ENCODE peak calls at places on chromosomes 3 and 15, in four cellular contexts. T is adrenal gland, J is progenitor cell of endocrine pancreas, Q is neural crest cell. A is an unnamed sample.

GRCh38 chr3:52021869-52022268 is 26.2 kb upstream of the RPL29 start:
- DNase-seq in Q (no peak), J (no peak), T (peak), A (no peak)

GRCh38 chr3:194107126-194107525 is 28.8 kb upstream of the HES1 start:
- DNase-seq in J (no peak), T (no peak), Q (no peak), A (no peak)

GRCh38 chr3:23712095-23712494 is 93.7 kb upstream of the UBE2E1 start:
- DNase-seq in Q (no peak), J (no peak), T (no peak), A (no peak)

GRCh38 chr3:62134061-62134496 is 239.3 kb downstream of the FEZF2 start:
- DNase-seq in Q (no peak), J (no peak), T (peak), A (peak)

GRCh38 chr3:31197941-31198340 is 303.5 kb upstream of the GADL1 start:
- DNase-seq in J (no peak), Q (no peak), T (no peak), A (no peak)

GRCh38 chr3:170307998-170308398 is 49.5 kb upstream of the SKIL start:
- DNase-seq in Q (no peak), J (no peak), T (no peak), A (peak)

GRCh38 chr3:89180334-89180733 is 72.9 kb downstream of the EPHA3 start:
- DNase-seq in J (no peak), T (no peak), Q (no peak), A (peak)

GRCh38 chr3:21392521-21392920 is 358.5 kb downstream of the ZNF385D start:
- DNase-seq in Q (no peak), J (no peak), T (no peak), A (no peak)

GRCh38 chr3:125120370-125121122 is 64.7 kb upstream of the HEG1 start:
- DNase-seq in J (no peak), T (no peak), Q (peak), A (no peak)

GRCh38 chr3:108438542-108438941 is 71.9 kb downstream of the MYH15 start:
- DNase-seq in Q (no peak), T (no peak), J (no peak), A (no peak)

GRCh38 chr3:127431066-127431465 is 143.2 kb upstream of the PRR20G start:
- DNase-seq in T (no peak), Q (no peak), J (no peak), A (no peak)

GRCh38 chr15:69000091-69000490 is 14.4 kb upstream of the NOX5 start:
- DNase-seq in T (no peak), J (no peak), Q (no peak), A (no peak)

GRCh38 chr3:14583543-14584091 is 43.5 kb upstream of the GRIP2 start:
- DNase-seq in J (no peak), Q (no peak), T (no peak), A (no peak)

GRCh38 chr15:67967871-67968423 is 86.2 kb upstream of the PIAS1 start:
- DNase-seq in Q (peak), T (peak), J (peak), A (peak)

GRCh38 chr3:134666466-134666865 is 15.6 kb upstream of the KY start:
- DNase-seq in T (peak), J (no peak), Q (no peak), A (no peak)

GRCh38 chr15:43226436-43227305 is 5.9 kb upstream of the EPB42 start:
- DNase-seq in Q (no peak), J (no peak), T (no peak), A (no peak)

GRCh38 chr3:192819001-192819569 is 91.7 kb upstream of the FGF12 start:
- DNase-seq in T (peak), J (no peak), Q (no peak), A (peak)

GRCh38 chr3:183283886-183284285 is 30.8 kb downstream of the B3GNT5 start:
- DNase-seq in J (no peak), T (no peak), Q (no peak), A (no peak)

GRCh38 chr3:112654979-112655378 is 14.0 kb upstream of the CCDC80 start:
- DNase-seq in T (no peak), Q (no peak), J (no peak), A (no peak)

GRCh38 chr15:61132211-61132610 is 96.9 kb downstream of the RORA start:
- DNase-seq in T (no peak), J (no peak), Q (no peak), A (no peak)

GRCh38 chr3:149967067-149967685 is 3.5 kb downstream of the PFN2 start:
- DNase-seq in T (no peak), Q (no peak), J (no peak), A (peak)

GRCh38 chr3:189937302-189938255 is 183.1 kb downstream of the P3H2 start:
- DNase-seq in Q (no peak), J (no peak), T (no peak), A (peak)

GRCh38 chr3:12910356-12911099 is 69.2 kb upstream of the RPL32 start:
- DNase-seq in Q (no peak), T (no peak), J (no peak), A (no peak)